ENCODE peak calls at places on chromosomes 2 and 18, in six cellular contexts. W is MM.1S; N is kidney epithelial cell; E is fibroblast of lung; Q is NB4; G is CD8-positive, alpha-beta memory T cell. V is an unnamed sample.
A peak's percentile ranks its signal among the peaks of the same experiment; 100 is the strongest.

GRCh38 chr2:58834404-58834803 is 593.3 kb upstream of the FANCL start:
- DNase-seq in W (peak; percentile 27), N (peak; percentile 4), E (peak; percentile 14), Q (peak; percentile 30), G (no peak), V (peak; percentile 16)

GRCh38 chr2:3827673-3828575 is 124.5 kb downstream of the DCDC2C start:
- DNase-seq in W (peak; percentile 8), N (no peak), E (no peak), Q (peak; percentile 37), G (no peak), V (no peak)

GRCh38 chr2:29238497-29238896 is 123.3 kb downstream of the CLIP4 start:
- DNase-seq in W (no peak), N (no peak), E (no peak), Q (peak; percentile 42), G (no peak), V (no peak)

GRCh38 chr2:104787298-104788065 is 66.4 kb upstream of the POU3F3 start:
- DNase-seq in W (no peak), N (no peak), E (no peak), Q (no peak), G (no peak), V (no peak)

GRCh38 chr2:105144128-105144940 is 97.2 kb upstream of the GPR45 start:
- DNase-seq in W (no peak), N (no peak), E (no peak), Q (no peak), G (no peak), V (no peak)

GRCh38 chr2:231711677-231712461 is 3.5 kb downstream of the PTMA start:
- DNase-seq in W (no peak), N (no peak), E (no peak), Q (peak; percentile 34), G (peak; percentile 42), V (no peak)

GRCh38 chr2:134465228-134465627 is 211.4 kb downstream of the MGAT5 start:
- DNase-seq in W (no peak), N (no peak), E (no peak), Q (no peak), G (no peak), V (no peak)

GRCh38 chr2:60347781-60348180 is 205.7 kb downstream of the BCL11A start:
- DNase-seq in W (no peak), N (no peak), E (no peak), Q (no peak), G (no peak), V (no peak)

GRCh38 chr2:177740718-177741117 is 331.9 kb downstream of the PDE11A start:
- DNase-seq in W (no peak), N (no peak), E (no peak), Q (no peak), G (no peak), V (no peak)

GRCh38 chr2:11560806-11561205 is 27.0 kb downstream of the GREB1 start:
- DNase-seq in W (no peak), N (no peak), E (no peak), Q (no peak), G (no peak), V (no peak)

GRCh38 chr18:57657566-57657965 is 35.9 kb upstream of the NARS1 start:
- DNase-seq in W (no peak), N (no peak), E (no peak), Q (no peak), G (no peak), V (no peak)

GRCh38 chr2:42339191-42339912 is 21.7 kb downstream of the COX7A2L start:
- DNase-seq in W (no peak), N (no peak), E (no peak), Q (peak; percentile 19), G (no peak), V (no peak)

GRCh38 chr2:73931531-73932500 is 5.1 kb downstream of the DGUOK start:
- DNase-seq in W (no peak), N (no peak), E (peak; percentile 78), Q (peak; percentile 26), G (no peak), V (no peak)

GRCh38 chr2:8539743-8540551 is 141.9 kb upstream of the ID2 start:
- DNase-seq in W (no peak), N (peak; percentile 23), E (no peak), Q (peak; percentile 46), G (no peak), V (no peak)

GRCh38 chr2:235001237-235002133 is 49.7 kb downstream of the SH3BP4 start:
- DNase-seq in W (no peak), N (no peak), E (no peak), Q (no peak), G (no peak), V (no peak)

GRCh38 chr2:102806250-102806837 is 44.5 kb downstream of the TMEM182 start:
- DNase-seq in W (peak; percentile 18), N (no peak), E (peak; percentile 53), Q (peak; percentile 74), G (no peak), V (peak; percentile 38)

GRCh38 chr18:57469884-57470283 is 34.7 kb downstream of the ONECUT2 start:
- DNase-seq in W (no peak), N (no peak), E (no peak), Q (no peak), G (no peak), V (no peak)

GRCh38 chr2:215917953-215918620 is 95.3 kb downstream of the MREG start:
- DNase-seq in W (peak; percentile 73), N (peak; percentile 41), E (peak; percentile 71), Q (peak; percentile 16), G (no peak), V (no peak)

GRCh38 chr2:37387143-37387835 is 42.9 kb downstream of the QPCT start:
- DNase-seq in W (no peak), N (no peak), E (peak; percentile 84), Q (no peak), G (no peak), V (no peak)

GRCh38 chr2:43038034-43038719 is 188.2 kb downstream of the ZFP36L2 start:
- DNase-seq in W (no peak), N (no peak), E (peak; percentile 77), Q (no peak), G (no peak), V (no peak)

GRCh38 chr2:97992836-97993825 is 2.6 kb downstream of the TMEM131 start:
- DNase-seq in W (no peak), N (no peak), E (peak; percentile 26), Q (no peak), G (no peak), V (no peak)

GRCh38 chr2:97985998-97986397 is 9.8 kb downstream of the TMEM131 start:
- DNase-seq in W (no peak), N (no peak), E (no peak), Q (no peak), G (no peak), V (no peak)

GRCh38 chr2:97983698-97984097 is 12.1 kb downstream of the TMEM131 start:
- DNase-seq in W (no peak), N (no peak), E (no peak), Q (no peak), G (no peak), V (no peak)

GRCh38 chr2:97991081-97991856 is 4.5 kb downstream of the TMEM131 start:
- DNase-seq in W (no peak), N (no peak), E (no peak), Q (peak; percentile 50), G (no peak), V (no peak)

GRCh38 chr2:97988722-97989121 is 7.0 kb downstream of the TMEM131 start:
- DNase-seq in W (no peak), N (no peak), E (peak; percentile 21), Q (no peak), G (no peak), V (no peak)
- H3K4me3 ChIP-seq in W (no peak overlapping the region), N (no peak overlapping the region), E (no peak overlapping the region), Q (no peak overlapping the region), G (no peak overlapping the region), V (no peak overlapping the region)

DNA sequence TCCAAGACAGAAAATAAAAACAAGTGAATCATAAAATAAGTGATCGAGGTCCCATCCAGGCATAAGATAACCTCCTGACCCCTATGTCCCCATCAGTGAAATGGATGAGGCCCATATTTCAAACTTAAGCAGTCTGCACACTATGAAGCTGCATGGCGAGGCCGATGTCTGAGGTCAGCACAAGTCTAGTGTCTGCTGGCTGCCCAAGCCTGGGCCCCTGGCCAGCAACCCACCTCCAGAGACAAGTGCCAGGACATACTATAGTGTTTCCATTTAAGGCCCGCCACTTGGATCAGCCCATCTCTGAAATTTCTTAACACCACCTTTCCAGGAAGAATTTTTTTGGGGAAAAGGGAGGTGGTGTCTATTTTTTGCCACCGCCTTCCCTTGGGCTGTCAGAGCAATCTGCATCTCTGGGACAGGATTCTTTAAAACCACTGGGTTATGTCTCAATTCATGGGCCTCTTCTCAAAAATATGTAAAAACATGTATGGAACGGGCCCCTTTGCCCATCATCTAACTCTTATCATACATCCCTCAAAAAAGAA is 1.8 kb downstream of the ACVR1 start:
- DNase-seq in W (no peak), N (no peak), E (peak; percentile 41), Q (no peak), G (no peak), V (no peak)
- H3K4me3 ChIP-seq in W (no peak overlapping the region), N (peak overlapping the region; percentile 89), E (peak overlapping the region; percentile 90), Q (no peak overlapping the region), G (peak overlapping the region; percentile 65), V (no peak overlapping the region)

GRCh38 chr2:10120938-10121574 is 1.5 kb upstream of the RRM2 start:
- DNase-seq in W (peak; percentile 62), N (no peak), E (peak; percentile 25), Q (peak; percentile 49), G (no peak), V (no peak)

GRCh38 chr2:10122500-10123280 is at the start of gene RRM2:
- DNase-seq in W (peak; percentile 95), N (no peak), E (peak; percentile 88), Q (peak; percentile 99), G (peak; percentile 81), V (peak; percentile 95)

GRCh38 chr2:10124538-10125045 is 2.1 kb downstream of the RRM2 start:
- DNase-seq in W (peak; percentile 74), N (no peak), E (peak; percentile 80), Q (peak; percentile 85), G (peak; percentile 31), V (peak; percentile 85)

GRCh38 chr2:10125842-10126596 is 3.5 kb downstream of the RRM2 start:
- DNase-seq in W (no peak), N (no peak), E (no peak), Q (no peak), G (no peak), V (no peak)

DNA sequence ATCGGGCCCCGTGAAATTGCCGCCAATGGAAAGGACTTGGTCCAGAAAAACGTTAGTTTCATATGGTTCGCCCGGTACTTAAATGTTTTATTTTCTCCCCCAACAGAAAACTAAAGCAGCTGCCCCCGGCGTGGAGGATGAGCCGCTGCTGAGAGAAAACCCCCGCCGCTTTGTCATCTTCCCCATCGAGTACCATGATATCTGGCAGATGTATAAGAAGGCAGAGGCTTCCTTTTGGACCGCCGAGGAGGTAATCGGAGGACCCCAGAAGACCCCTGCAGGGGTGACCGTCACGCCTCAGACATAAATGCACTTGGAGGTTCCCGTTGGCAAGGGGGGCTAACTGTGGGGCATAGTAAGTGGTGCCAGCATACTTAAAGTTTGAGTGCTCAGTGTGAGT is 742 bp downstream of the RRM2 start:
- DNase-seq in W (no peak), N (no peak), E (no peak), Q (peak; percentile 38), G (no peak), V (no peak)
- H3K4me3 ChIP-seq in W (peak overlapping the region; percentile 77), N (peak overlapping the region; percentile 74), E (peak overlapping the region; percentile 70), Q (peak overlapping the region; percentile 82), G (peak overlapping the region; percentile 53), V (peak overlapping the region; percentile 91)

DNA sequence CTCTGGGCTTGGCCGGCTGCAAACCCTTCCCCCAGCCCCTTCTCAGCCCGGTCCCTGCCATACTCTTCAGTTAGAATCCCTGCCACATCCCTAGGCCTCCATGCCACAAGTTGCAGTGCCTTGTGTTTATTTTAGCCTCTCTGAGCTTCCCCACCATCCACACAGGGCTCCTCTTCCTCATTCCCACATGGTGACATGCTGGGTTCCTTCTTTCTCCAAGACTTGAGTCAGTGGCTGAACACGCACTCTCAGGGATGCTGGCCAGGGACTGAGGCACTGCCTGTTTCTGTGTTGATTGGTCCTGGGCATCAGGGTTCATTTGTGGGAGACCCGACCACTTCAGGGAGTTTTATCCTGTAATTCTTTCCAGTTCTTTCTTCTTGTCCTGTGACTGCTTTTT is 56.3 kb downstream of the KCNS3 start:
- DNase-seq in W (no peak), N (no peak), E (peak; percentile 94), Q (no peak), G (no peak), V (no peak)
- H3K4me3 ChIP-seq in W (no peak overlapping the region), N (no peak overlapping the region), E (no peak overlapping the region), Q (no peak overlapping the region), G (no peak overlapping the region), V (no peak overlapping the region)